ENCODE peak calls at places on chromosome 10, in eight cellular contexts. One of them, this sample, is unnamed.

GRCh38 chr10:117399341-117400196 is 24.3 kb upstream of the PDZD8 start:
- DNase-seq in colonic mucosa: no peak
- DNase-seq in Peyer's patch: no peak
- DNase-seq in stomach: no peak
- DNase-seq in cardiac muscle cell: no peak
- DNase-seq in lower lobe of right lung: no peak
- DNase-seq in CD8-positive, alpha-beta T cell: no peak
- DNase-seq in BE2C: no peak
- DNase-seq in this sample: no peak

GRCh38 chr10:117539271-117539876 is 3.2 kb upstream of the EMX2 start:
- DNase-seq in colonic mucosa: no peak
- DNase-seq in Peyer's patch: no peak
- DNase-seq in stomach: no peak
- DNase-seq in cardiac muscle cell: no peak
- DNase-seq in lower lobe of right lung: no peak
- DNase-seq in CD8-positive, alpha-beta T cell: no peak
- DNase-seq in BE2C: no peak
- DNase-seq in this sample: no peak

GRCh38 chr10:14564268-14564744 is 210.4 kb downstream of the FAM107B start:
- DNase-seq in colonic mucosa: no peak
- DNase-seq in Peyer's patch: peak; percentile 17
- DNase-seq in stomach: no peak
- DNase-seq in cardiac muscle cell: no peak
- DNase-seq in lower lobe of right lung: no peak
- DNase-seq in CD8-positive, alpha-beta T cell: no peak
- DNase-seq in BE2C: no peak
- DNase-seq in this sample: no peak

GRCh38 chr10:123651421-123652047 is 14.6 kb upstream of the GPR26 start:
- DNase-seq in colonic mucosa: no peak
- DNase-seq in Peyer's patch: no peak
- DNase-seq in stomach: peak; percentile 11
- DNase-seq in cardiac muscle cell: no peak
- DNase-seq in lower lobe of right lung: no peak
- DNase-seq in CD8-positive, alpha-beta T cell: no peak
- DNase-seq in BE2C: no peak
- DNase-seq in this sample: no peak

GRCh38 chr10:131816941-131817700 is 83.7 kb upstream of the PPP2R2D start:
- DNase-seq in colonic mucosa: peak; percentile 6
- DNase-seq in Peyer's patch: no peak
- DNase-seq in stomach: no peak
- DNase-seq in cardiac muscle cell: no peak
- DNase-seq in lower lobe of right lung: no peak
- DNase-seq in CD8-positive, alpha-beta T cell: no peak
- DNase-seq in BE2C: no peak
- DNase-seq in this sample: no peak

GRCh38 chr10:71727429-71728217 is 8.0 kb upstream of the C10orf105 start:
- DNase-seq in colonic mucosa: peak; percentile 92
- DNase-seq in Peyer's patch: peak; percentile 82
- DNase-seq in stomach: peak; percentile 70
- DNase-seq in cardiac muscle cell: peak; percentile 30
- DNase-seq in lower lobe of right lung: peak; percentile 74
- DNase-seq in CD8-positive, alpha-beta T cell: peak; percentile 58
- DNase-seq in BE2C: peak; percentile 78
- DNase-seq in this sample: peak; percentile 94

GRCh38 chr10:31926765-31927596 is 1.6 kb downstream of the ARHGAP12 start:
- DNase-seq in colonic mucosa: no peak
- DNase-seq in Peyer's patch: no peak
- DNase-seq in stomach: no peak
- DNase-seq in cardiac muscle cell: no peak
- DNase-seq in lower lobe of right lung: no peak
- DNase-seq in CD8-positive, alpha-beta T cell: no peak
- DNase-seq in BE2C: no peak
- DNase-seq in this sample: no peak

GRCh38 chr10:122140477-122140902 is 130.6 kb upstream of the BTBD16 start:
- DNase-seq in colonic mucosa: no peak
- DNase-seq in Peyer's patch: no peak
- DNase-seq in stomach: no peak
- DNase-seq in cardiac muscle cell: peak; percentile 44
- DNase-seq in lower lobe of right lung: no peak
- DNase-seq in CD8-positive, alpha-beta T cell: no peak
- DNase-seq in BE2C: peak; percentile 60
- DNase-seq in this sample: peak; percentile 86

GRCh38 chr10:110530131-110530831 is 32.6 kb downstream of the DUSP5 start:
- DNase-seq in colonic mucosa: peak; percentile 26
- DNase-seq in Peyer's patch: no peak
- DNase-seq in stomach: no peak
- DNase-seq in cardiac muscle cell: peak; percentile 79
- DNase-seq in lower lobe of right lung: peak; percentile 77
- DNase-seq in CD8-positive, alpha-beta T cell: no peak
- DNase-seq in BE2C: peak; percentile 61
- DNase-seq in this sample: peak; percentile 51

GRCh38 chr10:96645191-96645721 is 58.4 kb upstream of the TM9SF3 start:
- DNase-seq in colonic mucosa: no peak
- DNase-seq in Peyer's patch: peak; percentile 71
- DNase-seq in stomach: no peak
- DNase-seq in cardiac muscle cell: no peak
- DNase-seq in lower lobe of right lung: peak; percentile 60
- DNase-seq in CD8-positive, alpha-beta T cell: no peak
- DNase-seq in BE2C: no peak
- DNase-seq in this sample: no peak

GRCh38 chr10:59967079-59967478 is 60.7 kb upstream of the CCDC6 start:
- DNase-seq in colonic mucosa: no peak
- DNase-seq in Peyer's patch: no peak
- DNase-seq in stomach: no peak
- DNase-seq in cardiac muscle cell: no peak
- DNase-seq in lower lobe of right lung: no peak
- DNase-seq in CD8-positive, alpha-beta T cell: no peak
- DNase-seq in BE2C: no peak
- DNase-seq in this sample: no peak

GRCh38 chr10:99983280-99983988 is 26.3 kb downstream of the DNMBP start:
- DNase-seq in colonic mucosa: no peak
- DNase-seq in Peyer's patch: no peak
- DNase-seq in stomach: no peak
- DNase-seq in cardiac muscle cell: peak; percentile 91
- DNase-seq in lower lobe of right lung: no peak
- DNase-seq in CD8-positive, alpha-beta T cell: no peak
- DNase-seq in BE2C: peak; percentile 52
- DNase-seq in this sample: no peak

GRCh38 chr10:88990528-88991160 is at the start of gene FAS:
- DNase-seq in colonic mucosa: peak; percentile 86
- DNase-seq in Peyer's patch: peak; percentile 82
- DNase-seq in stomach: peak; percentile 68
- DNase-seq in cardiac muscle cell: peak; percentile 85
- DNase-seq in lower lobe of right lung: peak; percentile 89
- DNase-seq in CD8-positive, alpha-beta T cell: peak; percentile 58
- DNase-seq in BE2C: peak; percentile 21
- DNase-seq in this sample: peak; percentile 91

GRCh38 chr10:80968903-80969302 is 431.2 kb downstream of the SH2D4B start:
- DNase-seq in colonic mucosa: no peak
- DNase-seq in Peyer's patch: no peak
- DNase-seq in stomach: no peak
- DNase-seq in cardiac muscle cell: no peak
- DNase-seq in lower lobe of right lung: no peak
- DNase-seq in CD8-positive, alpha-beta T cell: no peak
- DNase-seq in BE2C: no peak
- DNase-seq in this sample: no peak

GRCh38 chr10:98212204-98212603 is 55.8 kb downstream of the LOXL4 start:
- DNase-seq in colonic mucosa: no peak
- DNase-seq in Peyer's patch: no peak
- DNase-seq in stomach: no peak
- DNase-seq in cardiac muscle cell: no peak
- DNase-seq in lower lobe of right lung: no peak
- DNase-seq in CD8-positive, alpha-beta T cell: no peak
- DNase-seq in BE2C: no peak
- DNase-seq in this sample: no peak

GRCh38 chr10:48698971-48699627 is 14.4 kb downstream of the WDFY4 start:
- DNase-seq in colonic mucosa: no peak
- DNase-seq in Peyer's patch: no peak
- DNase-seq in stomach: no peak
- DNase-seq in cardiac muscle cell: no peak
- DNase-seq in lower lobe of right lung: no peak
- DNase-seq in CD8-positive, alpha-beta T cell: no peak
- DNase-seq in BE2C: no peak
- DNase-seq in this sample: no peak

GRCh38 chr10:32379950-32380547 is 33.1 kb upstream of the EPC1 start:
- DNase-seq in colonic mucosa: no peak
- DNase-seq in Peyer's patch: no peak
- DNase-seq in stomach: no peak
- DNase-seq in cardiac muscle cell: no peak
- DNase-seq in lower lobe of right lung: no peak
- DNase-seq in CD8-positive, alpha-beta T cell: no peak
- DNase-seq in BE2C: peak; percentile 8
- DNase-seq in this sample: no peak

GRCh38 chr10:80472234-80473095 is 18.4 kb downstream of the TSPAN14 start:
- DNase-seq in colonic mucosa: no peak
- DNase-seq in Peyer's patch: no peak
- DNase-seq in stomach: no peak
- DNase-seq in cardiac muscle cell: peak; percentile 82
- DNase-seq in lower lobe of right lung: no peak
- DNase-seq in CD8-positive, alpha-beta T cell: no peak
- DNase-seq in BE2C: no peak
- DNase-seq in this sample: no peak

GRCh38 chr10:110569736-110570135 is 2.2 kb downstream of the SMC3 start:
- DNase-seq in colonic mucosa: no peak
- DNase-seq in Peyer's patch: no peak
- DNase-seq in stomach: no peak
- DNase-seq in cardiac muscle cell: no peak
- DNase-seq in lower lobe of right lung: no peak
- DNase-seq in CD8-positive, alpha-beta T cell: no peak
- DNase-seq in BE2C: no peak
- DNase-seq in this sample: no peak

GRCh38 chr10:1120761-1121160 is 64.6 kb downstream of the WDR37 start:
- DNase-seq in colonic mucosa: peak; percentile 14
- DNase-seq in Peyer's patch: no peak
- DNase-seq in stomach: no peak
- DNase-seq in cardiac muscle cell: no peak
- DNase-seq in lower lobe of right lung: no peak
- DNase-seq in CD8-positive, alpha-beta T cell: no peak
- DNase-seq in BE2C: peak; percentile 49
- DNase-seq in this sample: no peak

GRCh38 chr10:3442451-3442990 is 269.9 kb upstream of the PITRM1 start:
- DNase-seq in colonic mucosa: no peak
- DNase-seq in Peyer's patch: no peak
- DNase-seq in stomach: no peak
- DNase-seq in cardiac muscle cell: no peak
- DNase-seq in lower lobe of right lung: no peak
- DNase-seq in CD8-positive, alpha-beta T cell: no peak
- DNase-seq in BE2C: no peak
- DNase-seq in this sample: no peak

GRCh38 chr10:94583164-94583563 is 37.6 kb downstream of the HELLS start:
- DNase-seq in colonic mucosa: no peak
- DNase-seq in Peyer's patch: no peak
- DNase-seq in stomach: no peak
- DNase-seq in cardiac muscle cell: no peak
- DNase-seq in lower lobe of right lung: no peak
- DNase-seq in CD8-positive, alpha-beta T cell: no peak
- DNase-seq in BE2C: no peak
- DNase-seq in this sample: no peak

GRCh38 chr10:99711129-99711719 is 20.7 kb downstream of the COX15 start:
- DNase-seq in colonic mucosa: peak; percentile 59
- DNase-seq in Peyer's patch: no peak
- DNase-seq in stomach: peak; percentile 29
- DNase-seq in cardiac muscle cell: peak; percentile 77
- DNase-seq in lower lobe of right lung: no peak
- DNase-seq in CD8-positive, alpha-beta T cell: no peak
- DNase-seq in BE2C: peak; percentile 50
- DNase-seq in this sample: no peak

GRCh38 chr10:104033401-104033930 is 52.2 kb downstream of the COL17A1 start:
- DNase-seq in colonic mucosa: no peak
- DNase-seq in Peyer's patch: no peak
- DNase-seq in stomach: no peak
- DNase-seq in cardiac muscle cell: no peak
- DNase-seq in lower lobe of right lung: no peak
- DNase-seq in CD8-positive, alpha-beta T cell: no peak
- DNase-seq in BE2C: no peak
- DNase-seq in this sample: no peak

GRCh38 chr10:8159628-8160165 is 105.2 kb downstream of the GATA3 start:
- DNase-seq in colonic mucosa: no peak
- DNase-seq in Peyer's patch: no peak
- DNase-seq in stomach: no peak
- DNase-seq in cardiac muscle cell: no peak
- DNase-seq in lower lobe of right lung: no peak
- DNase-seq in CD8-positive, alpha-beta T cell: no peak
- DNase-seq in BE2C: no peak
- DNase-seq in this sample: no peak

GRCh38 chr10:119161680-119162079 is 3.8 kb downstream of the SFXN4 start:
- DNase-seq in colonic mucosa: no peak
- DNase-seq in Peyer's patch: no peak
- DNase-seq in stomach: no peak
- DNase-seq in cardiac muscle cell: peak; percentile 26
- DNase-seq in lower lobe of right lung: no peak
- DNase-seq in CD8-positive, alpha-beta T cell: no peak
- DNase-seq in BE2C: no peak
- DNase-seq in this sample: no peak

GRCh38 chr10:70584941-70585544 is 17.5 kb downstream of the PRF1 start:
- DNase-seq in colonic mucosa: no peak
- DNase-seq in Peyer's patch: no peak
- DNase-seq in stomach: no peak
- DNase-seq in cardiac muscle cell: no peak
- DNase-seq in lower lobe of right lung: peak; percentile 78
- DNase-seq in CD8-positive, alpha-beta T cell: no peak
- DNase-seq in BE2C: peak; percentile 94
- DNase-seq in this sample: peak; percentile 87

GRCh38 chr10:74008212-74008731 is 10.4 kb downstream of the VCL start:
- DNase-seq in colonic mucosa: no peak
- DNase-seq in Peyer's patch: no peak
- DNase-seq in stomach: no peak
- DNase-seq in cardiac muscle cell: peak; percentile 78
- DNase-seq in lower lobe of right lung: no peak
- DNase-seq in CD8-positive, alpha-beta T cell: no peak
- DNase-seq in BE2C: no peak
- DNase-seq in this sample: no peak
- H3K36me3 ChIP-seq in colonic mucosa: no peaks in the 10 kb centered on the region
- H3K36me3 ChIP-seq in Peyer's patch: no peaks in the 10 kb centered on the region
- H3K36me3 ChIP-seq in stomach: peaks cover 7% of the 10 kb centered on the region
- H3K36me3 ChIP-seq in cardiac muscle cell: no peaks in the 10 kb centered on the region
- H3K36me3 ChIP-seq in lower lobe of right lung: peaks cover 7% of the 10 kb centered on the region
- H3K36me3 ChIP-seq in CD8-positive, alpha-beta T cell: no peaks in the 10 kb centered on the region
- H3K36me3 ChIP-seq in BE2C: no peaks in the 10 kb centered on the region
- H3K36me3 ChIP-seq in this sample: no peaks in the 10 kb centered on the region

GRCh38 chr10:132869621-132870020 is 72.7 kb downstream of the CFAP46 start:
- DNase-seq in colonic mucosa: no peak
- DNase-seq in Peyer's patch: no peak
- DNase-seq in stomach: peak; percentile 23
- DNase-seq in cardiac muscle cell: no peak
- DNase-seq in lower lobe of right lung: peak; percentile 31
- DNase-seq in CD8-positive, alpha-beta T cell: no peak
- DNase-seq in BE2C: no peak
- DNase-seq in this sample: peak; percentile 0
- TF ChIP-seq CTCF in colonic mucosa: no peak
- TF ChIP-seq CTCF in Peyer's patch: no peak
- TF ChIP-seq CTCF in stomach: no peak
- TF ChIP-seq CTCF in cardiac muscle cell: no peak
- TF ChIP-seq CTCF in lower lobe of right lung: no peak
- TF ChIP-seq CTCF in CD8-positive, alpha-beta T cell: no peak
- TF ChIP-seq CTCF in BE2C: no peak
- TF ChIP-seq CTCF in this sample: no peak

GRCh38 chr10:26741368-26741767 is 43.9 kb downstream of the PDSS1 start:
- DNase-seq in colonic mucosa: no peak
- DNase-seq in Peyer's patch: no peak
- DNase-seq in stomach: no peak
- DNase-seq in cardiac muscle cell: no peak
- DNase-seq in lower lobe of right lung: no peak
- DNase-seq in CD8-positive, alpha-beta T cell: no peak
- DNase-seq in BE2C: no peak
- DNase-seq in this sample: no peak
- H3K36me3 ChIP-seq in colonic mucosa: no peaks in the 10 kb centered on the region
- H3K36me3 ChIP-seq in Peyer's patch: no peaks in the 10 kb centered on the region
- H3K36me3 ChIP-seq in stomach: peaks cover 70% of the 10 kb centered on the region
- H3K36me3 ChIP-seq in cardiac muscle cell: peaks cover 36% of the 10 kb centered on the region
- H3K36me3 ChIP-seq in lower lobe of right lung: peaks cover 43% of the 10 kb centered on the region
- H3K36me3 ChIP-seq in CD8-positive, alpha-beta T cell: peaks cover 5% of the 10 kb centered on the region
- H3K36me3 ChIP-seq in BE2C: peaks cover 69% of the 10 kb centered on the region
- H3K36me3 ChIP-seq in this sample: peaks cover 10% of the 10 kb centered on the region

GRCh38 chr10:86698207-86698940 is 30.1 kb downstream of the LDB3 start:
- DNase-seq in colonic mucosa: no peak
- DNase-seq in Peyer's patch: no peak
- DNase-seq in stomach: no peak
- DNase-seq in cardiac muscle cell: no peak
- DNase-seq in lower lobe of right lung: no peak
- DNase-seq in CD8-positive, alpha-beta T cell: no peak
- DNase-seq in BE2C: no peak
- DNase-seq in this sample: no peak
- TF ChIP-seq CTCF in colonic mucosa: no peak
- TF ChIP-seq CTCF in Peyer's patch: no peak
- TF ChIP-seq CTCF in stomach: peak; percentile 20
- TF ChIP-seq CTCF in cardiac muscle cell: no peak
- TF ChIP-seq CTCF in lower lobe of right lung: no peak
- TF ChIP-seq CTCF in CD8-positive, alpha-beta T cell: no peak
- TF ChIP-seq CTCF in BE2C: peak; percentile 18
- TF ChIP-seq CTCF in this sample: no peak